ENCODE peak calls at places on chromosomes 7 and 10, in six cellular contexts. P, G, R, F, H and Z are unnamed samples.

GRCh38 chr10:62815373-62816111 is 624 bp downstream of the EGR2 start:
- DNase-seq in R (peak), F (no peak), H (peak), G (peak), P (peak), Z (peak)

GRCh38 chr7:27156508-27156898 is at the start of gene HOXA7:
- DNase-seq in P (no peak), F (no peak), H (peak), R (no peak), G (no peak), Z (peak)

GRCh38 chr7:150333659-150334058 is 7.8 kb downstream of the RARRES2 start:
- DNase-seq in F (no peak), G (no peak), P (no peak), R (no peak), H (no peak), Z (no peak)

GRCh38 chr7:140260767-140261486 is 84.1 kb upstream of the KDM7A start:
- DNase-seq in P (no peak), H (no peak), R (no peak), F (peak), G (no peak), Z (no peak)

GRCh38 chr7:42064534-42064933 is 172.5 kb downstream of the GLI3 start:
- DNase-seq in F (no peak), P (no peak), G (no peak), R (no peak), H (no peak), Z (no peak)

GRCh38 chr7:127938588-127938987 is 92.6 kb downstream of the LRRC4 start:
- DNase-seq in R (no peak), G (no peak), F (peak), H (no peak), P (no peak), Z (no peak)

GRCh38 chr7:116918744-116919143 is 34.6 kb upstream of the ST7 start:
- DNase-seq in P (no peak), R (no peak), G (no peak), F (no peak), H (no peak), Z (no peak)

GRCh38 chr10:103806376-103807320 is 48.7 kb downstream of the SH3PXD2A start:
- DNase-seq in F (no peak), R (peak), H (no peak), P (no peak), G (no peak), Z (peak)

GRCh38 chr7:15376601-15377000 is 185.2 kb downstream of the AGMO start:
- DNase-seq in G (no peak), H (no peak), P (no peak), F (no peak), R (no peak), Z (no peak)